ENCODE peak calls at places on chromosomes 16 and 17, in five cellular contexts. Y is H1, G is GM12878, C is K562, W is HepG2. H is an unnamed sample.

GRCh38 chr17:67568961-67569360 is 148.8 kb upstream of the NOL11 start:
- DNase-seq in C (no peak), Y (no peak), W (no peak), G (no peak), H (no peak)

GRCh38 chr17:55830210-55830609 is 79.4 kb downstream of the PCTP start:
- DNase-seq in Y (no peak), W (no peak), C (no peak), G (no peak), H (no peak)

GRCh38 chr16:46828943-46829342 is 2.0 kb downstream of the C16orf87 start:
- DNase-seq in Y (no peak), C (no peak), G (no peak), W (no peak), H (no peak)

GRCh38 chr17:74954665-74955421 is 17.7 kb downstream of the HID1 start:
- DNase-seq in W (no peak), Y (no peak), G (no peak), C (no peak), H (peak)

GRCh38 chr17:66805567-66805966 is 29.4 kb upstream of the CACNG5 start:
- DNase-seq in G (no peak), W (no peak), C (no peak), Y (no peak), H (no peak)

GRCh38 chr16:74740795-74741304 is 33.8 kb downstream of the FA2H start:
- DNase-seq in Y (no peak), W (no peak), C (no peak), G (no peak), H (no peak)

GRCh38 chr16:88504489-88505404 is 51.7 kb downstream of the ZFPM1 start:
- DNase-seq in G (no peak), Y (no peak), C (no peak), W (peak), H (no peak)

GRCh38 chr16:88405325-88406060 is 22.7 kb downstream of the ZNF469 start:
- DNase-seq in G (no peak), C (no peak), W (no peak), Y (no peak), H (peak)

GRCh38 chr17:14101976-14102375 is 32.7 kb downstream of the COX10 start:
- DNase-seq in C (no peak), Y (no peak), G (no peak), W (no peak), H (no peak)

GRCh38 chr17:56629450-56630187 is 36.1 kb downstream of the NOG start:
- DNase-seq in G (no peak), W (peak), Y (peak), C (peak), H (peak)

GRCh38 chr16:85715169-85716015 is 26.6 kb upstream of the GINS2 start:
- DNase-seq in G (no peak), W (no peak), Y (no peak), C (no peak), H (no peak)

GRCh38 chr16:89349947-89350633 is 132.6 kb downstream of the ZNF778 start:
- DNase-seq in W (no peak), G (no peak), Y (no peak), C (no peak), H (no peak)

GRCh38 chr17:59668816-59669215 is 38.4 kb downstream of the PTRH2 start:
- DNase-seq in C (no peak), W (no peak), Y (no peak), G (no peak), H (no peak)

GRCh38 chr17:58703887-58704286 is 11.5 kb downstream of the RAD51C start:
- DNase-seq in W (no peak), G (no peak), Y (no peak), C (no peak), H (no peak)

GRCh38 chr17:28878981-28879380 is 18.6 kb downstream of the FLOT2 start:
- DNase-seq in Y (peak), C (peak), W (peak), G (no peak), H (peak)

GRCh38 chr17:68497885-68498319 is 14.3 kb upstream of the PRKAR1A start:
- DNase-seq in C (no peak), W (no peak), Y (no peak), G (peak), H (no peak)

GRCh38 chr17:38600416-38600815 is 5.3 kb downstream of the SRCIN1 start:
- DNase-seq in Y (no peak), G (no peak), C (no peak), W (no peak), H (no peak)

GRCh38 chr17:81209141-81209540 is 13.6 kb downstream of the CEP131 start:
- DNase-seq in G (no peak), C (no peak), W (no peak), Y (no peak), H (no peak)

GRCh38 chr16:23504453-23505179 is 5.7 kb downstream of the GGA2 start:
- DNase-seq in C (peak), G (peak), Y (no peak), W (peak), H (peak)

GRCh38 chr16:68995011-68995504 is 110.4 kb upstream of the HAS3 start:
- DNase-seq in C (no peak), Y (peak), G (no peak), W (peak), H (peak)

GRCh38 chr16:88382491-88383400 is at the start of gene ZNF469:
- DNase-seq in G (no peak), Y (no peak), C (no peak), W (no peak), H (peak)

GRCh38 chr17:28495626-28496025 is 10.5 kb upstream of the FOXN1 start:
- DNase-seq in C (no peak), G (no peak), W (no peak), Y (no peak), H (no peak)

GRCh38 chr17:72660274-72661092 is 432.0 kb downstream of the SLC39A11 start:
- DNase-seq in Y (no peak), W (no peak), C (no peak), G (no peak), H (no peak)

GRCh38 chr17:16512011-16512410 is 20.0 kb upstream of the LRRC75A start:
- DNase-seq in G (no peak), W (no peak), Y (no peak), C (no peak), H (no peak)

GRCh38 chr16:47057631-47057996 is 84.1 kb upstream of the DNAJA2 start:
- DNase-seq in W (no peak), C (no peak), Y (no peak), G (no peak), H (no peak)

GRCh38 chr17:68195667-68196393 is 52.0 kb upstream of the AMZ2 start:
- DNase-seq in W (no peak), Y (no peak), G (no peak), C (no peak), H (peak)

GRCh38 chr17:58531661-58532554 is 17.5 kb upstream of the MTMR4 start:
- DNase-seq in C (peak), W (no peak), G (no peak), Y (no peak), H (peak)

GRCh38 chr16:11105038-11105903 is 150.7 kb downstream of the SOCS1 start:
- DNase-seq in Y (no peak), W (peak), G (peak), C (peak), H (peak)

GRCh38 chr17:65523853-65524664 is 37.4 kb downstream of the AXIN2 start:
- DNase-seq in C (no peak), G (no peak), Y (no peak), W (peak), H (no peak)

GRCh38 chr16:12617401-12617819 is 186.3 kb downstream of the CPPED1 start:
- DNase-seq in C (no peak), W (no peak), Y (no peak), G (no peak), H (no peak)

GRCh38 chr17:9814337-9814945 is 7.4 kb downstream of the GSG1L2 start:
- DNase-seq in G (no peak), Y (no peak), C (no peak), W (no peak), H (no peak)

GRCh38 chr17:16516594-16517018 is 24.6 kb upstream of the LRRC75A start:
- DNase-seq in C (peak), W (no peak), G (no peak), Y (no peak), H (peak)

GRCh38 chr17:66272699-66273390 is 29.6 kb upstream of the PRKCA start:
- DNase-seq in G (no peak), W (no peak), C (peak), Y (no peak), H (no peak)

GRCh38 chr17:2042355-2042929 is 620 bp downstream of the OVCA2 start:
- DNase-seq in C (peak), G (no peak), Y (no peak), W (no peak), H (peak)

GRCh38 chr17:29004081-29004692 is 1.6 kb downstream of the SEZ6 start:
- DNase-seq in G (no peak), C (no peak), W (no peak), Y (no peak), H (no peak)

GRCh38 chr17:46025060-46025459 is 26.0 kb downstream of the STH start:
- DNase-seq in C (no peak), G (no peak), Y (no peak), W (no peak), H (no peak)

GRCh38 chr16:11791144-11791828 is 5.8 kb downstream of the ZC3H7A start:
- DNase-seq in W (peak), C (no peak), G (no peak), Y (no peak), H (no peak)

GRCh38 chr17:75839942-75840778 is 4.0 kb downstream of the UNC13D start:
- DNase-seq in C (no peak), G (no peak), W (no peak), Y (no peak), H (no peak)

GRCh38 chr17:10109146-10109545 is 89.3 kb downstream of the GAS7 start:
- DNase-seq in C (no peak), W (no peak), Y (no peak), G (no peak), H (no peak)

GRCh38 chr16:81485225-81485624 is 40.6 kb downstream of the CMIP start:
- DNase-seq in W (no peak), G (no peak), C (no peak), Y (no peak), H (peak)

GRCh38 chr16:71896688-71897368 is 1.5 kb downstream of the IST1 start:
- DNase-seq in G (no peak), W (no peak), Y (no peak), C (no peak), H (no peak)

GRCh38 chr16:71894229-71894920 is 956 bp upstream of the IST1 start:
- DNase-seq in W (peak), C (no peak), G (no peak), Y (peak), H (peak)

GRCh38 chr16:71895679-71896385 is 501 bp downstream of the IST1 start:
- DNase-seq in G (no peak), W (no peak), Y (no peak), C (peak), H (no peak)

GRCh38 chr16:71894921-71895678 is at the start of gene IST1:
- DNase-seq in G (peak), W (peak), C (peak), Y (peak), H (peak)

GRCh38 chr16:71893888-71894228 is 1.5 kb upstream of the IST1 start:
- DNase-seq in G (no peak), Y (no peak), W (no peak), C (no peak), H (no peak)
- H3K4me3 ChIP-seq in G (peak), Y (peak), W (peak), C (peak), H (peak)

GRCh38 chr16:4693956-4694663 is 748 bp downstream of the NUDT16L1 start:
- DNase-seq in Y (no peak), W (no peak), C (peak), G (no peak), H (peak)
- TF ChIP-seq TAF1 in Y (no peak), W (no peak), C (no peak), G (no peak), H (no peak)

GRCh38 chr17:41792835-41793748 is 6.6 kb upstream of the JUP start:
- DNase-seq in G (no peak), Y (no peak), C (peak), W (peak), H (peak)
- H3K4me3 ChIP-seq in G (no peak), Y (no peak), C (peak), W (peak), H (no peak)

DNA sequence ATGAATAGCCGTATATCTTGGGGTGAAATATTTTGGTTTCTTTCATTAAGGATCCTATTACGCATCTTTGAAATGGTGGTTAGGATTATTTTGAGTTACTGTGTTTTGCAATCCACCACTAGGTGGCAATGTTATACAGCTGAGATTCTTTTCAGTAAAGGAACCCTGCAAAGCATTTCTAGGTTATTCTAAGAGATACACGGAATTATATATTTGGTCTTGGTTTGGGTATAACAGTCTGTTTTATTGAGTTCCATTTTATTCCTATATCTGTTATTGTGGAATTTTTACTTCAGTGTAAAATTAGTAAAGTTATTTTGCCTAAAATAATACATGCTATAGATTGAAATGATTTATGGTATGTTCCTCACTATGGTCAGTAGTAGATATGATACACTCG is 62.9 kb upstream of the CPHXL start:
- DNase-seq in G (no peak), Y (no peak), C (peak), W (peak), H (peak)
- TF ChIP-seq TAF1 in G (no peak), Y (no peak), C (no peak), W (no peak), H (no peak)

GRCh38 chr17:79832211-79833109 is 6.8 kb downstream of the CBX4 start:
- DNase-seq in W (peak), G (no peak), C (peak), Y (no peak), H (peak)
- H3K4me3 ChIP-seq in W (peak), G (no peak), C (peak), Y (peak), H (no peak)

DNA sequence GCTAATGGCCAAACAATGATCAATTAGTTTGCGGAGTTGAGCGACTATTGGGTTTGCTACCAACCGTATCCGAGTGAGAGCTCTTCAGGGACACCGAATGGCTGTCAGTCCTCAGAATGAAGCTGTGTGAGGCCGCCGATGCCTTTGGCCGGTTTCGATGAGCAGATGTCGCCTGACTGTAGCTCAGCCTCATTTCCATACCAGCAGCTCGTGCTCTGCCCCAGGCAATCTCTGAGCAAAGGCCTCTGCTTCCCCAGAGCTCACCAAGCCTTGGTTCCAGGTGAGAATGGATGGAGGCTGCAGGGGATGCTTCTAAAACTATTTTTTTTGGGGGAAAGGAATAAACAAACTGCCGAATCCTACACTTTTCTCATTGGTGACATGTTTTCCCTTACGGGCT is 111.7 kb upstream of the HS3ST4 start:
- DNase-seq in C (no peak), Y (no peak), G (no peak), W (no peak), H (no peak)
- TF ChIP-seq TAF1 in C (no peak), Y (no peak), G (no peak), W (no peak), H (no peak)

DNA sequence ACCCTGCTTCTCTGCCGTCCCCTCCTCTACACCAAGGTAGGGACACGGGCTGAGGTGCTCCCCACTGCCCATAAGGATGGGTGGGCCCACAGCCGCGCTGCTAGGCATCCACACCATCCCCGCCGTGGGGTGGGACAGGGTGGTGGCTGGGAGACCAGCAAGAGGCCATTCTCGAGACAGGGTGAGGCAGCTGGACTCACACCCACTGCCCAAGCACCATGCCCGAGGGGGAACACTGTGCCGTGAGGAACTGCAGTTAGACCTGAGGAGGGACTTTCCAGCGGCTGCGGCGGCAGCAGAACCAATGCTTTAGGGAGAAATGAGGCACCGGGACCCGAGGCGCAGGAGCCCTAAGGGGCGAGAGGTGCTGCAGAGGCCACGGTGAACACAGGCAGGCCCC is 13.3 kb downstream of the PKD1 start:
- DNase-seq in G (no peak), W (no peak), Y (no peak), C (no peak), H (no peak)
- H3K4me3 ChIP-seq in G (no peak), W (no peak), Y (no peak), C (no peak), H (no peak)